ENCODE peak calls at places on chromosomes 6 and 20, in seven cellular contexts. I, T, Q, K, U, P and V are unnamed samples. For H3K4me1, the result is how much of the 10 kb centered on the place peaks cover.

GRCh38 chr6:95599691-95600090 is 22.4 kb downstream of the MANEA start:
- DNase-seq in K (no peak), T (no peak), P (no peak), Q (no peak), I (no peak), U (no peak), V (no peak)

GRCh38 chr6:12101653-12102312 is 89.7 kb downstream of the HIVEP1 start:
- DNase-seq in P (no peak), I (no peak), U (no peak), Q (no peak), K (no peak), T (no peak), V (no peak)

GRCh38 chr6:48766349-48766748 is 655.4 kb upstream of the PTCHD4 start:
- DNase-seq in T (no peak), Q (no peak), P (no peak), U (no peak), I (no peak), K (no peak), V (no peak)

GRCh38 chr6:121794630-121795029 is 359.2 kb downstream of the GJA1 start:
- DNase-seq in P (peak), T (no peak), U (no peak), K (no peak), Q (no peak), I (no peak), V (no peak)

GRCh38 chr20:38833154-38833856 is 27.8 kb downstream of the PPP1R16B start:
- DNase-seq in T (no peak), I (no peak), U (no peak), P (no peak), K (no peak), Q (no peak), V (no peak)

GRCh38 chr6:34391023-34391485 is 1.4 kb downstream of the NUDT3 start:
- DNase-seq in P (peak), T (peak), K (no peak), I (no peak), U (peak), Q (peak), V (no peak)

GRCh38 chr6:158017621-158018369 is 36.1 kb downstream of the SYNJ2 start:
- DNase-seq in I (no peak), P (no peak), Q (no peak), T (no peak), K (no peak), U (no peak), V (no peak)

GRCh38 chr6:3899061-3899460 is 49.9 kb downstream of the FAM50B start:
- DNase-seq in U (no peak), Q (no peak), I (no peak), T (no peak), P (no peak), K (no peak), V (no peak)

GRCh38 chr6:111263837-111264236 is 176.5 kb downstream of the SLC16A10 start:
- DNase-seq in I (no peak), K (no peak), U (no peak), Q (no peak), T (no peak), P (no peak), V (no peak)

GRCh38 chr6:33843086-33843695 is 39.4 kb upstream of the MLN start:
- DNase-seq in T (no peak), Q (no peak), U (peak), K (no peak), P (no peak), I (no peak), V (no peak)

GRCh38 chr6:153511896-153512496 is 380.9 kb upstream of the RGS17 start:
- DNase-seq in K (no peak), P (peak), T (peak), U (peak), Q (no peak), I (no peak), V (no peak)

GRCh38 chr6:44115866-44116265 is 11.4 kb downstream of the MRPL14 start:
- DNase-seq in K (no peak), T (no peak), I (no peak), P (no peak), U (no peak), Q (no peak), V (no peak)
- TF ChIP-seq EP300 in K (no peak), T (no peak), I (no peak), P (no peak), U (no peak), Q (no peak), V (no peak)

GRCh38 chr6:143677891-143678737 is at the start of gene PHACTR2:
- DNase-seq in I (peak), T (peak), U (peak), K (peak), P (peak), Q (peak), V (peak)
- H3K4me3 ChIP-seq in I (peak), T (peak), U (peak), K (peak), P (peak), Q (peak), V (peak)

GRCh38 chr6:75169689-75170088 is 36.2 kb downstream of the COL12A1 start:
- DNase-seq in K (no peak), P (no peak), Q (no peak), I (no peak), U (no peak), T (no peak), V (no peak)
- H3K4me1 ChIP-seq in K (half or more), P (under half), Q (under half), I (under half), U (under half), T (half or more), V (under half)

GRCh38 chr6:106098383-106099234 is 12.5 kb downstream of the PRDM1 start:
- DNase-seq in T (no peak), I (no peak), P (no peak), Q (peak), U (no peak), K (peak), V (no peak)
- TF ChIP-seq EP300 in T (no peak), I (no peak), P (no peak), Q (no peak), U (no peak), K (no peak), V (no peak)

GRCh38 chr6:169619650-169620049 is 82.2 kb downstream of the WDR27 start:
- DNase-seq in U (no peak), P (no peak), T (no peak), I (no peak), K (no peak), Q (no peak), V (no peak)
- H3K4me3 ChIP-seq in U (no peak), P (no peak), T (no peak), I (no peak), K (no peak), Q (no peak), V (no peak)